ENCODE peak calls at places on chromosomes 7 and 10, in seven cellular contexts. I, B, P, Y, R, O and S are unnamed samples.

GRCh38 chr7:43758029-43758860 is at the start of gene BLVRA:
- DNase-seq in I (peak; percentile 23), B (peak; percentile 76), P (no peak), Y (no peak), R (peak; percentile 66), O (peak; percentile 67), S (no peak)

GRCh38 chr7:98250789-98251188 is 1.2 kb downstream of the TECPR1 start:
- DNase-seq in I (no peak), B (no peak), P (peak; percentile 39), Y (no peak), R (peak; percentile 89), O (no peak), S (no peak)

GRCh38 chr10:51800121-51800520 is 100.7 kb upstream of the CSTF2T start:
- DNase-seq in I (no peak), B (no peak), P (no peak), Y (no peak), R (no peak), O (no peak), S (no peak)

GRCh38 chr7:157497367-157497743 is 160.6 kb downstream of the DNAJB6 start:
- DNase-seq in I (no peak), B (no peak), P (no peak), Y (no peak), R (no peak), O (no peak), S (no peak)

GRCh38 chr7:111301891-111302290 is 211.0 kb downstream of the LRRN3 start:
- DNase-seq in I (no peak), B (no peak), P (no peak), Y (no peak), R (no peak), O (no peak), S (no peak)

GRCh38 chr10:81838950-81839349 is 36.0 kb upstream of the NRG3 start:
- DNase-seq in I (no peak), B (no peak), P (no peak), Y (no peak), R (peak; percentile 2), O (no peak), S (no peak)

GRCh38 chr7:36620166-36620708 is 104.1 kb downstream of the AOAH start:
- DNase-seq in I (no peak), B (no peak), P (no peak), Y (no peak), R (no peak), O (no peak), S (no peak)

GRCh38 chr10:10598297-10598696 is 419.4 kb upstream of the CELF2 start:
- DNase-seq in I (no peak), B (no peak), P (peak; percentile 38), Y (no peak), R (no peak), O (no peak), S (no peak)

GRCh38 chr7:66187894-66188293 is 17.2 kb upstream of the TPST1 start:
- DNase-seq in I (no peak), B (no peak), P (no peak), Y (no peak), R (no peak), O (peak; percentile 69), S (peak; percentile 86)
- H3K4me3 ChIP-seq in I (no peak overlapping the region), B (no peak overlapping the region), P (no peak overlapping the region), Y (no peak overlapping the region), R (no peak overlapping the region), O (no peak overlapping the region), S (no peak overlapping the region)

GRCh38 chr10:110765513-110766375 is 106.0 kb upstream of the PDCD4 start:
- DNase-seq in I (peak; percentile 30), B (no peak), P (no peak), Y (peak; percentile 8), R (no peak), O (no peak), S (peak; percentile 47)
- H3K4me3 ChIP-seq in I (no peak overlapping the region), B (no peak overlapping the region), P (no peak overlapping the region), Y (no peak overlapping the region), R (no peak overlapping the region), O (peak overlapping the region; percentile 60), S (no peak overlapping the region)

GRCh38 chr7:77197135-77197534 is 2.5 kb downstream of the FGL2 start:
- DNase-seq in I (no peak), B (no peak), P (no peak), Y (no peak), R (no peak), O (no peak), S (no peak)
- H3K4me3 ChIP-seq in I (no peak overlapping the region), B (no peak overlapping the region), P (no peak overlapping the region), Y (no peak overlapping the region), R (peak overlapping the region; percentile 91), O (peak overlapping the region; percentile 61), S (no peak overlapping the region)

DNA sequence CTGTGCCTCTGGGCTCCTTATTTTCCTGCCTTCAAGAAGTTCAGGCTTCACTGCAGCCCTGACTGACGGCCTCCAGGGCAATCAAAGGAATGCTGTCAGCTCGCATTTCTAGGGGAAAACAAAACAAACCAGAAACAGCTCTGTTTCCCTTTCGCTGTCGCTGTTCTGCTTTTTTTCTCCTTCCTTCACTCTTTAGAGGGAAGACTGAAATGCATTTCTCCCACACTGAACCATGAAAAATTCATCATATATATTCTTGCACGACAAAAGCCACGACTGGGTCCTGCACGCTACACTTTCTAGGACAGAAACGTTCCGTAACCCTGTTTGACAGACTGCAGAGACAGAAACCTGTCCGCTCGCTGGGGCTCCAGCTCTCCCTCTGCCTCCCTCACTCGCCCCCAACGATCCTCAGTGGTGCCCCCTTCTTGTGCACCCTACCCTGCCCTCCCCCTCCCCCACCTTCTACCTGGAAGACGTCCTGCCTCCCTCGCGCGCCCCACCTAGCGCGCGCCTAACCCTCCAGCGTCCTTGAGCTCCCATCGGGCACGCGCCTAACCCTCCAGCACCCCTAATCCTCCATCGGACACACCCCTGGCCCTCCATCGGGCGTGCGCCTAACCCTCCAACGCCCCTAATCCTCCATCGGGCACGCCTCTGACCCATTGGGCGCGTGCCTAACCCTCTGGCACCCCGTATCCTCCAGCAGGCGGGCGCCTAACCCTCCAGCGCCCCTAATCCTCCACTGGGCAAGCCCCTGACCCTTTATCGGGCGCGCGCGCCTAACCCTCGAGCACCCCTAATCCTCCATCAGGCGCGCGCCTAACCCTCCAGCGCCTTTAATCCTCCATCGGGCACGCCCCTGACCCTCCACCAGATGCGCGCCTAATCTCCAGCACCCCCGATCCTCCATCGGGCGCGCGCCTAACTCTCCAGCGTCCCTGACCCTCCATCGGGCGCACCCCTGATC is 37.1 kb downstream of the SVOPL start:
- DNase-seq in I (peak; percentile 6), B (no peak), P (no peak), Y (no peak), R (peak; percentile 2), O (no peak), S (no peak)
- H3K4me3 ChIP-seq in I (peak overlapping the region; percentile 27), B (peak overlapping the region; percentile 31), P (no peak overlapping the region), Y (peak overlapping the region; percentile 36), R (no peak overlapping the region), O (peak overlapping the region; percentile 47), S (no peak overlapping the region)